ENCODE peak calls at places on chromosomes 11 and 22, in nine cellular contexts. One of them, this sample, is unnamed.

GRCh38 chr22:26986051-26986881 is 328.9 kb downstream of the MIAT start:
- DNase-seq in cardiac muscle cell: no peak
- DNase-seq in mammary epithelial cell: no peak
- DNase-seq in left ventricle myocardium inferior: no peak
- DNase-seq in tibial artery: no peak
- DNase-seq in bronchial epithelial cell: no peak
- DNase-seq in lower lobe of right lung: no peak
- DNase-seq in CD14-positive monocyte: no peak
- DNase-seq in astrocyte of the cerebellum: no peak
- DNase-seq in this sample: no peak

GRCh38 chr11:34468209-34468841 is 29.6 kb downstream of the CAT start:
- DNase-seq in cardiac muscle cell: no peak
- DNase-seq in mammary epithelial cell: peak
- DNase-seq in left ventricle myocardium inferior: no peak
- DNase-seq in tibial artery: no peak
- DNase-seq in bronchial epithelial cell: peak
- DNase-seq in lower lobe of right lung: no peak
- DNase-seq in CD14-positive monocyte: no peak
- DNase-seq in astrocyte of the cerebellum: no peak
- DNase-seq in this sample: no peak

GRCh38 chr11:8253566-8253965 is 10.1 kb downstream of the LMO1 start:
- DNase-seq in cardiac muscle cell: no peak
- DNase-seq in mammary epithelial cell: no peak
- DNase-seq in left ventricle myocardium inferior: no peak
- DNase-seq in tibial artery: peak
- DNase-seq in bronchial epithelial cell: no peak
- DNase-seq in lower lobe of right lung: peak
- DNase-seq in CD14-positive monocyte: peak
- DNase-seq in astrocyte of the cerebellum: no peak
- DNase-seq in this sample: no peak

GRCh38 chr11:12114487-12115033 is 4.2 kb downstream of the MICAL2 start:
- DNase-seq in cardiac muscle cell: no peak
- DNase-seq in mammary epithelial cell: no peak
- DNase-seq in left ventricle myocardium inferior: no peak
- DNase-seq in tibial artery: peak
- DNase-seq in bronchial epithelial cell: no peak
- DNase-seq in lower lobe of right lung: no peak
- DNase-seq in CD14-positive monocyte: no peak
- DNase-seq in astrocyte of the cerebellum: no peak
- DNase-seq in this sample: no peak

GRCh38 chr22:46607483-46608114 is 12.6 kb upstream of the GRAMD4 start:
- DNase-seq in cardiac muscle cell: no peak
- DNase-seq in mammary epithelial cell: no peak
- DNase-seq in left ventricle myocardium inferior: no peak
- DNase-seq in tibial artery: no peak
- DNase-seq in bronchial epithelial cell: peak
- DNase-seq in lower lobe of right lung: peak
- DNase-seq in CD14-positive monocyte: no peak
- DNase-seq in astrocyte of the cerebellum: no peak
- DNase-seq in this sample: no peak

GRCh38 chr22:42872821-42873220 is 15.7 kb upstream of the ARFGAP3 start:
- DNase-seq in cardiac muscle cell: no peak
- DNase-seq in mammary epithelial cell: no peak
- DNase-seq in left ventricle myocardium inferior: no peak
- DNase-seq in tibial artery: no peak
- DNase-seq in bronchial epithelial cell: no peak
- DNase-seq in lower lobe of right lung: no peak
- DNase-seq in CD14-positive monocyte: no peak
- DNase-seq in astrocyte of the cerebellum: peak
- DNase-seq in this sample: no peak

GRCh38 chr11:57323503-57324153 is 1.1 kb downstream of the TNKS1BP1 start:
- DNase-seq in cardiac muscle cell: no peak
- DNase-seq in mammary epithelial cell: no peak
- DNase-seq in left ventricle myocardium inferior: no peak
- DNase-seq in tibial artery: no peak
- DNase-seq in bronchial epithelial cell: no peak
- DNase-seq in lower lobe of right lung: no peak
- DNase-seq in CD14-positive monocyte: no peak
- DNase-seq in astrocyte of the cerebellum: no peak
- DNase-seq in this sample: no peak

GRCh38 chr11:84558085-84558905 is 1068.8 kb downstream of the DLG2 start:
- DNase-seq in cardiac muscle cell: peak
- DNase-seq in mammary epithelial cell: peak
- DNase-seq in left ventricle myocardium inferior: no peak
- DNase-seq in tibial artery: no peak
- DNase-seq in bronchial epithelial cell: peak
- DNase-seq in lower lobe of right lung: no peak
- DNase-seq in CD14-positive monocyte: no peak
- DNase-seq in astrocyte of the cerebellum: peak
- DNase-seq in this sample: peak

GRCh38 chr22:42397332-42398246 is 34.6 kb downstream of the NFAM1 start:
- DNase-seq in cardiac muscle cell: no peak
- DNase-seq in mammary epithelial cell: no peak
- DNase-seq in left ventricle myocardium inferior: peak
- DNase-seq in tibial artery: peak
- DNase-seq in bronchial epithelial cell: no peak
- DNase-seq in lower lobe of right lung: peak
- DNase-seq in CD14-positive monocyte: peak
- DNase-seq in astrocyte of the cerebellum: no peak
- DNase-seq in this sample: no peak

GRCh38 chr11:69418576-69419296 is 62.7 kb upstream of the LINC01488 start:
- DNase-seq in cardiac muscle cell: no peak
- DNase-seq in mammary epithelial cell: no peak
- DNase-seq in left ventricle myocardium inferior: no peak
- DNase-seq in tibial artery: no peak
- DNase-seq in bronchial epithelial cell: no peak
- DNase-seq in lower lobe of right lung: no peak
- DNase-seq in CD14-positive monocyte: no peak
- DNase-seq in astrocyte of the cerebellum: no peak
- DNase-seq in this sample: no peak

GRCh38 chr22:32822188-32822877 is 20.8 kb downstream of the TIMP3 start:
- DNase-seq in cardiac muscle cell: no peak
- DNase-seq in mammary epithelial cell: no peak
- DNase-seq in left ventricle myocardium inferior: no peak
- DNase-seq in tibial artery: peak
- DNase-seq in bronchial epithelial cell: no peak
- DNase-seq in lower lobe of right lung: no peak
- DNase-seq in CD14-positive monocyte: no peak
- DNase-seq in astrocyte of the cerebellum: no peak
- DNase-seq in this sample: no peak

GRCh38 chr22:31897842-31898241 is 46.5 kb upstream of the YWHAH start:
- DNase-seq in cardiac muscle cell: no peak
- DNase-seq in mammary epithelial cell: no peak
- DNase-seq in left ventricle myocardium inferior: no peak
- DNase-seq in tibial artery: no peak
- DNase-seq in bronchial epithelial cell: peak
- DNase-seq in lower lobe of right lung: no peak
- DNase-seq in CD14-positive monocyte: no peak
- DNase-seq in astrocyte of the cerebellum: no peak
- DNase-seq in this sample: no peak

GRCh38 chr11:11966826-11967668 is 41.4 kb downstream of the DKK3 start:
- DNase-seq in cardiac muscle cell: peak
- DNase-seq in mammary epithelial cell: no peak
- DNase-seq in left ventricle myocardium inferior: peak
- DNase-seq in tibial artery: peak
- DNase-seq in bronchial epithelial cell: peak
- DNase-seq in lower lobe of right lung: peak
- DNase-seq in CD14-positive monocyte: no peak
- DNase-seq in astrocyte of the cerebellum: no peak
- DNase-seq in this sample: peak

GRCh38 chr11:116692318-116693106 is 80.3 kb downstream of the BUD13 start:
- DNase-seq in cardiac muscle cell: no peak
- DNase-seq in mammary epithelial cell: no peak
- DNase-seq in left ventricle myocardium inferior: no peak
- DNase-seq in tibial artery: peak
- DNase-seq in bronchial epithelial cell: no peak
- DNase-seq in lower lobe of right lung: no peak
- DNase-seq in CD14-positive monocyte: peak
- DNase-seq in astrocyte of the cerebellum: no peak
- DNase-seq in this sample: no peak

DNA sequence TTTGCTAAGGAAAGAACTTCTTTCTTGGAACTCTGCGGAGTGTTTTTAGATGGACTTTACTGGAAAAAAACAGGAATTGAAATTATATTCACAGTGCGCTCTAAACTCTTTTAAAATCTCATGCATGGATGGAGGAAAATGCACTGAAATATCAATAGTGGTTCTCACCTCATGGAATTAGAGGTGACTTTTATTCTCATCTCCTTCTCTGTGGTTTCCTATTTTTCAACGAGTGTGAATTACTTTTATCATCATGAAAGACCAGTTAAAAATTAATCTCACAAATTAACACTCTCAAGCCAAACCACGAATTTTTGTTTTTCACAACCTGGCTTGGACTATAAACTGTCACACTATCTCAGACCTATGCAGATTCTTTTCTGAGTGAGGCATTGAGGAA is 16.6 kb downstream of the BMAL1 start:
- DNase-seq in cardiac muscle cell: no peak
- DNase-seq in mammary epithelial cell: no peak
- DNase-seq in left ventricle myocardium inferior: no peak
- DNase-seq in tibial artery: no peak
- DNase-seq in bronchial epithelial cell: no peak
- DNase-seq in lower lobe of right lung: no peak
- DNase-seq in CD14-positive monocyte: no peak
- DNase-seq in astrocyte of the cerebellum: no peak
- DNase-seq in this sample: no peak
- TF ChIP-seq CTCF in cardiac muscle cell: no peak
- TF ChIP-seq CTCF in mammary epithelial cell: no peak
- TF ChIP-seq CTCF in left ventricle myocardium inferior: no peak
- TF ChIP-seq CTCF in tibial artery: no peak
- TF ChIP-seq CTCF in bronchial epithelial cell: no peak
- TF ChIP-seq CTCF in lower lobe of right lung: no peak
- TF ChIP-seq CTCF in CD14-positive monocyte: no peak
- TF ChIP-seq CTCF in astrocyte of the cerebellum: no peak
- TF ChIP-seq CTCF in this sample: no peak

GRCh38 chr22:49180683-49181024 is 647.0 kb downstream of the BRD1 start:
- DNase-seq in cardiac muscle cell: no peak
- DNase-seq in mammary epithelial cell: no peak
- DNase-seq in left ventricle myocardium inferior: no peak
- DNase-seq in tibial artery: no peak
- DNase-seq in bronchial epithelial cell: no peak
- DNase-seq in lower lobe of right lung: no peak
- DNase-seq in CD14-positive monocyte: no peak
- DNase-seq in astrocyte of the cerebellum: no peak
- DNase-seq in this sample: no peak

GRCh38 chr22:49182416-49182815 is 645.3 kb downstream of the BRD1 start:
- DNase-seq in cardiac muscle cell: no peak
- DNase-seq in mammary epithelial cell: no peak
- DNase-seq in left ventricle myocardium inferior: no peak
- DNase-seq in tibial artery: no peak
- DNase-seq in bronchial epithelial cell: no peak
- DNase-seq in lower lobe of right lung: peak
- DNase-seq in CD14-positive monocyte: no peak
- DNase-seq in astrocyte of the cerebellum: no peak
- DNase-seq in this sample: no peak

GRCh38 chr22:49179886-49180682 is 647.6 kb downstream of the BRD1 start:
- DNase-seq in cardiac muscle cell: no peak
- DNase-seq in mammary epithelial cell: no peak
- DNase-seq in left ventricle myocardium inferior: peak
- DNase-seq in tibial artery: no peak
- DNase-seq in bronchial epithelial cell: no peak
- DNase-seq in lower lobe of right lung: peak
- DNase-seq in CD14-positive monocyte: no peak
- DNase-seq in astrocyte of the cerebellum: no peak
- DNase-seq in this sample: no peak

GRCh38 chr22:49181942-49182341 is 645.7 kb downstream of the BRD1 start:
- DNase-seq in cardiac muscle cell: no peak
- DNase-seq in mammary epithelial cell: no peak
- DNase-seq in left ventricle myocardium inferior: no peak
- DNase-seq in tibial artery: no peak
- DNase-seq in bronchial epithelial cell: no peak
- DNase-seq in lower lobe of right lung: peak
- DNase-seq in CD14-positive monocyte: no peak
- DNase-seq in astrocyte of the cerebellum: no peak
- DNase-seq in this sample: no peak

GRCh38 chr22:49181431-49181830 is 646.2 kb downstream of the BRD1 start:
- DNase-seq in cardiac muscle cell: no peak
- DNase-seq in mammary epithelial cell: no peak
- DNase-seq in left ventricle myocardium inferior: no peak
- DNase-seq in tibial artery: no peak
- DNase-seq in bronchial epithelial cell: no peak
- DNase-seq in lower lobe of right lung: peak
- DNase-seq in CD14-positive monocyte: no peak
- DNase-seq in astrocyte of the cerebellum: no peak
- DNase-seq in this sample: no peak
- TF ChIP-seq CTCF in cardiac muscle cell: no peak
- TF ChIP-seq CTCF in mammary epithelial cell: no peak
- TF ChIP-seq CTCF in left ventricle myocardium inferior: no peak
- TF ChIP-seq CTCF in tibial artery: no peak
- TF ChIP-seq CTCF in bronchial epithelial cell: no peak
- TF ChIP-seq CTCF in lower lobe of right lung: no peak
- TF ChIP-seq CTCF in CD14-positive monocyte: no peak
- TF ChIP-seq CTCF in astrocyte of the cerebellum: no peak
- TF ChIP-seq CTCF in this sample: no peak

GRCh38 chr11:95968585-95968984 is 44.7 kb upstream of the MTMR2 start:
- DNase-seq in cardiac muscle cell: no peak
- DNase-seq in mammary epithelial cell: no peak
- DNase-seq in left ventricle myocardium inferior: no peak
- DNase-seq in tibial artery: no peak
- DNase-seq in bronchial epithelial cell: no peak
- DNase-seq in lower lobe of right lung: no peak
- DNase-seq in CD14-positive monocyte: no peak
- DNase-seq in astrocyte of the cerebellum: no peak
- DNase-seq in this sample: no peak
- TF ChIP-seq CTCF in cardiac muscle cell: peak
- TF ChIP-seq CTCF in mammary epithelial cell: peak
- TF ChIP-seq CTCF in left ventricle myocardium inferior: peak
- TF ChIP-seq CTCF in tibial artery: no peak
- TF ChIP-seq CTCF in bronchial epithelial cell: no peak
- TF ChIP-seq CTCF in lower lobe of right lung: no peak
- TF ChIP-seq CTCF in CD14-positive monocyte: no peak
- TF ChIP-seq CTCF in astrocyte of the cerebellum: peak
- TF ChIP-seq CTCF in this sample: peak

GRCh38 chr22:19759994-19760651 is 455 bp upstream of the TBX1 start:
- DNase-seq in cardiac muscle cell: no peak
- DNase-seq in mammary epithelial cell: no peak
- DNase-seq in left ventricle myocardium inferior: no peak
- DNase-seq in tibial artery: no peak
- DNase-seq in bronchial epithelial cell: no peak
- DNase-seq in lower lobe of right lung: no peak
- DNase-seq in CD14-positive monocyte: no peak
- DNase-seq in astrocyte of the cerebellum: no peak
- DNase-seq in this sample: no peak

GRCh38 chr22:19758896-19759458 is 1.6 kb upstream of the TBX1 start:
- DNase-seq in cardiac muscle cell: no peak
- DNase-seq in mammary epithelial cell: no peak
- DNase-seq in left ventricle myocardium inferior: no peak
- DNase-seq in tibial artery: no peak
- DNase-seq in bronchial epithelial cell: no peak
- DNase-seq in lower lobe of right lung: no peak
- DNase-seq in CD14-positive monocyte: no peak
- DNase-seq in astrocyte of the cerebellum: no peak
- DNase-seq in this sample: no peak

GRCh38 chr22:19760652-19761002 is at the start of gene TBX1:
- DNase-seq in cardiac muscle cell: no peak
- DNase-seq in mammary epithelial cell: no peak
- DNase-seq in left ventricle myocardium inferior: no peak
- DNase-seq in tibial artery: no peak
- DNase-seq in bronchial epithelial cell: no peak
- DNase-seq in lower lobe of right lung: no peak
- DNase-seq in CD14-positive monocyte: no peak
- DNase-seq in astrocyte of the cerebellum: no peak
- DNase-seq in this sample: no peak

GRCh38 chr22:19757985-19758895 is 2.3 kb upstream of the TBX1 start:
- DNase-seq in cardiac muscle cell: no peak
- DNase-seq in mammary epithelial cell: no peak
- DNase-seq in left ventricle myocardium inferior: no peak
- DNase-seq in tibial artery: no peak
- DNase-seq in bronchial epithelial cell: no peak
- DNase-seq in lower lobe of right lung: no peak
- DNase-seq in CD14-positive monocyte: no peak
- DNase-seq in astrocyte of the cerebellum: no peak
- DNase-seq in this sample: no peak

GRCh38 chr22:19759459-19759993 is 1.1 kb upstream of the TBX1 start:
- DNase-seq in cardiac muscle cell: no peak
- DNase-seq in mammary epithelial cell: no peak
- DNase-seq in left ventricle myocardium inferior: no peak
- DNase-seq in tibial artery: no peak
- DNase-seq in bronchial epithelial cell: peak
- DNase-seq in lower lobe of right lung: no peak
- DNase-seq in CD14-positive monocyte: no peak
- DNase-seq in astrocyte of the cerebellum: no peak
- DNase-seq in this sample: no peak
- TF ChIP-seq CTCF in cardiac muscle cell: no peak
- TF ChIP-seq CTCF in mammary epithelial cell: no peak
- TF ChIP-seq CTCF in left ventricle myocardium inferior: no peak
- TF ChIP-seq CTCF in tibial artery: no peak
- TF ChIP-seq CTCF in bronchial epithelial cell: no peak
- TF ChIP-seq CTCF in lower lobe of right lung: no peak
- TF ChIP-seq CTCF in CD14-positive monocyte: no peak
- TF ChIP-seq CTCF in astrocyte of the cerebellum: no peak
- TF ChIP-seq CTCF in this sample: no peak